ENCODE peak calls at places on chromosomes 7 and 10, in five cellular contexts. E is CD8-positive, alpha-beta T cell; L is ascending aorta; J is endothelial cell; Q is Calu3. U is an unnamed sample.

GRCh38 chr10:74437822-74438221 is 286.8 kb downstream of the ADK start:
- DNase-seq in E (no peak), L (no peak), J (no peak), Q (no peak), U (no peak)

GRCh38 chr7:112951070-112951469 is 135.6 kb downstream of the GPR85 start:
- DNase-seq in E (no peak), L (no peak), J (no peak), Q (no peak), U (no peak)

GRCh38 chr7:11251436-11251835 is 277.8 kb downstream of the PHF14 start:
- DNase-seq in E (no peak), L (no peak), J (no peak), Q (no peak), U (no peak)

GRCh38 chr7:50409856-50410468 is 40.2 kb downstream of the FIGNL1 start:
- DNase-seq in E (no peak), L (no peak), J (no peak), Q (no peak), U (no peak)

GRCh38 chr10:70615784-70616511 is 13.4 kb upstream of the PRF1 start:
- DNase-seq in E (no peak), L (no peak), J (no peak), Q (no peak), U (no peak)

GRCh38 chr7:27917119-27917518 is 177.2 kb downstream of the TAX1BP1 start:
- DNase-seq in E (no peak), L (no peak), J (no peak), Q (no peak), U (no peak)

GRCh38 chr7:52413051-52413450 is 622.4 kb upstream of the POM121L12 start:
- DNase-seq in E (no peak), L (no peak), J (no peak), Q (no peak), U (no peak)

GRCh38 chr10:6083523-6084475 is 5.0 kb upstream of the RBM17 start:
- DNase-seq in E (no peak), L (no peak), J (no peak), Q (no peak), U (no peak)

GRCh38 chr7:3236268-3236667 is 64.8 kb upstream of the SDK1 start:
- DNase-seq in E (no peak), L (no peak), J (no peak), Q (no peak), U (no peak)

GRCh38 chr10:117131390-117132327 is 6.4 kb downstream of the VAX1 start:
- DNase-seq in E (no peak), L (no peak), J (peak), Q (no peak), U (no peak)

GRCh38 chr7:128033246-128033645 is 2.0 kb upstream of the LRRC4 start:
- DNase-seq in E (no peak), L (no peak), J (no peak), Q (no peak), U (no peak)

GRCh38 chr7:128030999-128031681 is at the start of gene LRRC4:
- DNase-seq in E (no peak), L (no peak), J (peak), Q (peak), U (peak)

GRCh38 chr7:128030263-128030998 is 806 bp downstream of the LRRC4 start:
- DNase-seq in E (no peak), L (no peak), J (peak), Q (no peak), U (no peak)

GRCh38 chr7:128032605-128033235 is 1.5 kb upstream of the LRRC4 start:
- DNase-seq in E (no peak), L (no peak), J (no peak), Q (no peak), U (no peak)

DNA sequence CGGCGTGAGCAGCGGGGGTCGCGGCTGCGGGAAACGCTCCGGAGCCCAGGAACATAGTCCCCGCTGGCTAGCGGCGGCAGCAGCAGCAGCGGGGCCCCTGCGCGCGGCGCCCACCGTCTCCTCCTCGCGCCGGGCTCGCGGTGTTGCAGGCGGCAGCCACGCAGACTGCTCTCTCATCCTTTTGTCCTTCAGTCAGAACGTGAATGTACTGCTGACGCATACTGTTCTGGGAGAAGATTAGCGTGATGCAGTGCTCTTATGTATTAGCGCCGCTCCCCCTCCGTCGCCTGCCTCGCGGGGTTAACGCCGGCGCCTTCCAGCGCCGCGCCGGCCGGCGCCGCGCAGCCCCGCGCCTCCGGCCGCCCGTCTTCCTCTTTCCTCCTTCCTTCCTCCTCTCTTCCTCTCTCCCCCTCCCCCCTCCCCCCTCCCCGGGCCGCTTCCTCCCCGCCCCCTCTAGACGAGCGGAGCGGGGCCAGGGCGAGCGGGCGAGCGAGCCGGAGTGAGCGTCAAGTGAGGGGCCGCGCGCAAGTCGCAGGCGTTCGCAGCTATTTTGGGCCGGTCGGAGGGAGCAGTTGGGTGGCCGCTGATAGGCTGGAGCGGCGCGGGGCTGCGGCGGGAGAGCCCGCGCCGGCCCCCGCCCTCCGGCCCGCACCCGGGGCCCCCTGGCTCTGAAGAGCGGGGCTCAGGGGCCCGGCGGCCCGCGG is 816 bp upstream of the LRRC4 start:
- DNase-seq in E (peak), L (no peak), J (peak), Q (no peak), U (peak)
- TF ChIP-seq CTCF in E (no peak), L (no peak), J (no peak), Q (no peak), U (peak)

DNA sequence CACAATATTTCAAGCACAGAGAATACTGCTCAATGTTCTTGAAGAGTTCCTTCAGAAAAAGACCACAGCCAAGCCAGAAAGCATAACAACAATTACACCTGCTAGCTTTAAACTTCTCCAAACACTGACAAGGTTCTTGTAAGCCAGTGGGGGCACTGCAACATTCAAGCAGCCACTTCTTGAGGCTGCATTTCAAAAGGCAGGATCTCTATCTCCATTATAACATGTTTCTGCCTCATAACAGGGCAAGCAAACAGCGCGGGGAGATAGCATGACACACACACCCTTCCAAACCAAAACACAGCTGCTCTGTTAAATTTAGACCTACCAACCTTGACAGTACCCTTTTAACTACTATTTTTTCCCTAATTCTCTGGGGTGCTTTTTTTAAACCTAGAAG is 30.8 kb downstream of the CHCHD3 start:
- DNase-seq in E (no peak), L (no peak), J (no peak), Q (no peak), U (no peak)
- TF ChIP-seq CTCF in E (no peak), L (peak), J (no peak), Q (no peak), U (peak)

DNA sequence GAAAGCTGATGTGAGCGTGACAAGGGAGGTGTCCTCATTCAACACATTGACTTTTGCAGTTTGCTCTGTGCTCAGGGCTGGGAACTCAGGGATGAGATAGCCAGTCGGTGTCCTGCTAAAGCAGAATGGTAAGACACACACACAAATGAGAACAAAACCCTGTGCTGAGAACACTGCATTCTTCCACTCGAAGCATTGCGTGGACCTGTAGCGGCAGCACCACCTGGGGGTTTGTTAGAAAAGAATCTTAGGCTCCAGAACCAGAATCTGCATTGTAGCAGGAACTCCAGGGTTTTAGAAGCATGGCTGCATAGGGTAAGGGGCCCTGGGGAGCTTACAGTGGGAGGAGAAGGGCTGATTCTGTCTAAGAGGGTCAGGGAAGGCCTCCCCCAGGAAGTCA is 21.5 kb upstream of the OGDHL start:
- DNase-seq in E (no peak), L (no peak), J (no peak), Q (no peak), U (no peak)
- TF ChIP-seq CTCF in E (no peak), L (no peak), J (no peak), Q (no peak), U (peak)

GRCh38 chr7:121327671-121328070 is 1.1 kb upstream of the WNT16 start:
- DNase-seq in E (no peak), L (no peak), J (no peak), Q (no peak), U (no peak)

GRCh38 chr7:121330053-121330833 is 1.4 kb downstream of the WNT16 start:
- DNase-seq in E (no peak), L (no peak), J (peak), Q (no peak), U (peak)

GRCh38 chr7:121328508-121329459 is at the start of gene WNT16:
- DNase-seq in E (no peak), L (no peak), J (peak), Q (no peak), U (no peak)

GRCh38 chr7:121331048-121331447 is 2.2 kb downstream of the WNT16 start:
- DNase-seq in E (no peak), L (no peak), J (no peak), Q (no peak), U (no peak)

DNA sequence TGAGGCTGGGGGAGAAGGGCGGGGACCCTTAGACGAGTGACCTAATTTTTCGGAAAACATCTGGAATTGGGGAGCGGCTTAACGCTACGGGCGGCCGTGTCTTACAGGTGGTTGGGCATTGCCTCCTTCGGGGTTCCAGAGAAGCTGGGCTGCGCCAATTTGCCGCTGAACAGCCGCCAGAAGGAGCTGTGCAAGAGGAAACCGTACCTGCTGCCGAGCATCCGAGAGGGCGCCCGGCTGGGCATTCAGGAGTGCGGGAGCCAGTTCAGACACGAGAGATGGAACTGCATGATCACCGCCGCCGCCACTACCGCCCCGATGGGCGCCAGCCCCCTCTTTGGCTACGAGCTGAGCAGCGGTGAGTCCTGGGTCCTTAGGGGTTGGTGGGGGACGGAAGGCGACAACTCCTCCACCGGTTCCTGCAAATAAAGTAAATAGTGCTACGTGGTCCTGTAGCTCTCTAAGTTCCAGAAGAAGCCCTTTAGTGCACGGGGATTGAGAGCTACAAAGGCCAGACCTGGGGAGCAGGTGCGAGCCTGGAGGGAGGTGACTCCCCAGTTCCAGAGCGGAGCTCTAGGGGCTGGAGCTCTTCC is 756 bp downstream of the WNT16 start:
- DNase-seq in E (no peak), L (no peak), J (peak), Q (peak), U (peak)
- TF ChIP-seq CTCF in E (no peak), L (no peak), J (no peak), Q (peak), U (peak)

GRCh38 chr7:55535637-55536016 is 36.7 kb downstream of the VOPP1 start:
- DNase-seq in E (no peak), L (no peak), J (no peak), Q (no peak), U (no peak)

GRCh38 chr7:55537458-55537825 is 34.9 kb downstream of the VOPP1 start:
- DNase-seq in E (no peak), L (no peak), J (no peak), Q (no peak), U (no peak)

GRCh38 chr7:55534916-55535636 is 37.2 kb downstream of the VOPP1 start:
- DNase-seq in E (no peak), L (no peak), J (no peak), Q (no peak), U (no peak)

GRCh38 chr7:55538538-55538937 is 33.8 kb downstream of the VOPP1 start:
- DNase-seq in E (no peak), L (no peak), J (no peak), Q (no peak), U (no peak)

DNA sequence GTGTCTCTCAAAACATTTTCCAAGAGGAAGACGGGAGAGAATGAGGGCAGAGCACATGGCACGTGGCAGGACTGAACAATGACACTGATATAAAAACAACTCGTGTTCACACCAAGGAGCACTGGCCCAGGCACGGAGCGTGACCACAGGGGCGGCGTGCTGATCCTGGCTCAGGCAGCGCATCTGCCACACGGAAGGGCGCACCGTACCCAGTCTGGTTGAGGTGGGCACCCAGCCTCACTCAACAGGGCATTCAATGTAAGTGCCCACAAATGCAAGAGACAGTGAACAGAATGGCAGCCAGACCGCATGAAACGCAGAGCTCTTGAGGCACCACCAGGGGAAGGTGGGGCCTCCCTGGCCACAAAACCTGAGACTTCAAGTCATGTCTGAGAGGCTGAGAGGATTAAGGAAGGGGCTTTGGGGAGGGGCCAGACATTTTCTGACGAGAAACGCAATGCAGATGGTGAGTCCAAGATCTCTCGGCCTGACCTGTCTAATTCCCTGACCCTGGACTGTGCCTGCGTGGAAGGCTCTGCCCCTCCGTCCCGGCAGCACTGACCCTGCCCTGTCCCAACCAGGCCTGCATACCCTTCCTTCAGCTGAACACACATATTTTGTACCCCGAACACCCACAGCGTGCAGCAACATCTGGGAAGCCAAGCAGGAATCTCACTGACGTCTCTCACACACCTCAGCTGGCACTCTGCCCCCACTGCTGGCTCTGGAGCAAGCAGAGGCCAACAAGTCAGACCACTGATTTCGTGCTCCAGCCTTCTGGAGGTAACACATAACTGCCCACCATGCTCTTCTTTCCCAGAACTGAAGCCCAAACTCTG is 35.5 kb downstream of the VOPP1 start:
- DNase-seq in E (no peak), L (no peak), J (no peak), Q (no peak), U (peak)
- TF ChIP-seq CTCF in E (no peak), L (no peak), J (no peak), Q (no peak), U (peak)

DNA sequence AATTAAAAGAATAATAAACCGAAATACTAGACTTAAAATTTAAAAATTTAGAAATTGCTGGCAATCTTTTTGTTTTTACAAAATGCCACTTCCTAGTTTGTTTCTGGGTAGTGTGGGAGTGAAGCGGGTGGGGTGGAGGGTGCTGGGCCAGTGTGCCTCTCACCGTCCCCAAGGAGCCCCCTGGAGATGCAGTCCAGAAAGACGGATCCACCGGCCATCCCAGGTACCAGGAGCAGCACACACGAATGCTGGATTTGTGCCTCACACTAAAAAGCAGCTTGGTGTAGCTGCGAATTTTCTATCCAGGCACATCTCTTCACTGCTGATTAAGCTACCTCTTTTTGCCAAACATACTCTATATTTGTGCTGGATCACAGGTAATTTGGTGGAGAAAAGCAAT is 618.1 kb downstream of the DNAJB6 start:
- DNase-seq in E (no peak), L (no peak), J (no peak), Q (no peak), U (no peak)
- TF ChIP-seq CTCF in E (no peak), L (no peak), J (no peak), Q (no peak), U (no peak)

GRCh38 chr10:104035107-104035816 is 50.4 kb downstream of the COL17A1 start:
- DNase-seq in E (no peak), L (no peak), J (no peak), Q (no peak), U (no peak)
- TF ChIP-seq CTCF in E (no peak), L (no peak), J (no peak), Q (no peak), U (no peak)

DNA sequence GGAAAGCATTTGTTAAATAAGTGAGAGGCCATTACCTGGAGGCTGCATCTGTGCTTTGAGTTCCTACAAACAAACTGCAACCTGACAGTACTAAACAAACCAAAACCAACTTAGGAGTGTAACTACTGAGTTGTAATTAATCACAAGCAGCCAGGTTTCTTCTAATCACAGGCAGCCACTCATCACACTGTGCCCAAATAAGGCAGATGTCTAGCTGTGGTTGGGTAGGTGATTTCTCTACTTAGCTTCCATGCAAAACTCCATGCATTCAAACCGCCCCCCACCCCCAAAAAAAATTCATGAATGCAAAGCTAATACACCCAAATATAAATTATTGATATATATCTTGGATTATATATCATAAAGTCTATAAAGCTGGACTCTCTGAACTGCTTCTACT is 461.1 kb downstream of the ARL4A start:
- DNase-seq in E (no peak), L (no peak), J (no peak), Q (no peak), U (no peak)
- TF ChIP-seq CTCF in E (no peak), L (no peak), J (no peak), Q (no peak), U (no peak)